ENCODE peak calls at places on chromosomes 11 and 22, in four cellular contexts. One of them, this sample, is unnamed.

GRCh38 chr22:29208879-29209623 is 3.4 kb downstream of the EMID1 start:
- DNase-seq in dorsolateral prefrontal cortex: no peak
- DNase-seq in esophagus muscularis mucosa: no peak
- DNase-seq in transverse colon: peak; percentile 20
- DNase-seq in this sample: no peak

GRCh38 chr11:46238078-46238966 is 39.1 kb upstream of the CREB3L1 start:
- DNase-seq in dorsolateral prefrontal cortex: peak; percentile 16
- DNase-seq in esophagus muscularis mucosa: no peak
- DNase-seq in transverse colon: peak; percentile 73
- DNase-seq in this sample: peak; percentile 84

GRCh38 chr22:31995046-31995445 is 48.0 kb upstream of the SLC5A1 start:
- DNase-seq in dorsolateral prefrontal cortex: no peak
- DNase-seq in esophagus muscularis mucosa: no peak
- DNase-seq in transverse colon: no peak
- DNase-seq in this sample: no peak

GRCh38 chr11:37511425-37511933 is 913.4 kb upstream of the RAG2 start:
- DNase-seq in dorsolateral prefrontal cortex: no peak
- DNase-seq in esophagus muscularis mucosa: no peak
- DNase-seq in transverse colon: no peak
- DNase-seq in this sample: no peak

GRCh38 chr11:64561984-64562722 is 28.9 kb upstream of the SLC22A12 start:
- DNase-seq in dorsolateral prefrontal cortex: no peak
- DNase-seq in esophagus muscularis mucosa: no peak
- DNase-seq in transverse colon: no peak
- DNase-seq in this sample: no peak

GRCh38 chr11:130145975-130146776 is 13.4 kb upstream of the ST14 start:
- DNase-seq in dorsolateral prefrontal cortex: no peak
- DNase-seq in esophagus muscularis mucosa: no peak
- DNase-seq in transverse colon: peak; percentile 88
- DNase-seq in this sample: no peak

GRCh38 chr11:19919050-19919561 is 206.5 kb downstream of the NAV2 start:
- DNase-seq in dorsolateral prefrontal cortex: peak; percentile 22
- DNase-seq in esophagus muscularis mucosa: no peak
- DNase-seq in transverse colon: peak; percentile 20
- DNase-seq in this sample: peak; percentile 84

GRCh38 chr11:8082391-8083087 is 1.5 kb downstream of the TUB start:
- DNase-seq in dorsolateral prefrontal cortex: peak; percentile 58
- DNase-seq in esophagus muscularis mucosa: no peak
- DNase-seq in transverse colon: no peak
- DNase-seq in this sample: peak; percentile 67

GRCh38 chr11:130160460-130161090 is 993 bp downstream of the ST14 start:
- DNase-seq in dorsolateral prefrontal cortex: no peak
- DNase-seq in esophagus muscularis mucosa: no peak
- DNase-seq in transverse colon: no peak
- DNase-seq in this sample: no peak

GRCh38 chr11:120482149-120482548 is 29.4 kb upstream of the GRIK4 start:
- DNase-seq in dorsolateral prefrontal cortex: no peak
- DNase-seq in esophagus muscularis mucosa: no peak
- DNase-seq in transverse colon: no peak
- DNase-seq in this sample: no peak

GRCh38 chr22:38849816-38850215 is 6.0 kb upstream of the NPTXR start:
- DNase-seq in dorsolateral prefrontal cortex: no peak
- DNase-seq in esophagus muscularis mucosa: no peak
- DNase-seq in transverse colon: no peak
- DNase-seq in this sample: no peak

GRCh38 chr22:41939981-41940852 is 6.7 kb downstream of the CENPM start:
- DNase-seq in dorsolateral prefrontal cortex: peak; percentile 51
- DNase-seq in esophagus muscularis mucosa: no peak
- DNase-seq in transverse colon: peak; percentile 94
- DNase-seq in this sample: peak; percentile 61

GRCh38 chr22:42074153-42074750 is at the start of gene PHETA2:
- DNase-seq in dorsolateral prefrontal cortex: no peak
- DNase-seq in esophagus muscularis mucosa: no peak
- DNase-seq in transverse colon: peak; percentile 63
- DNase-seq in this sample: peak; percentile 75

GRCh38 chr11:17558916-17559315 is 11.9 kb downstream of the OTOG start:
- DNase-seq in dorsolateral prefrontal cortex: no peak
- DNase-seq in esophagus muscularis mucosa: no peak
- DNase-seq in transverse colon: no peak
- DNase-seq in this sample: no peak

GRCh38 chr22:41474878-41475451 is 6.0 kb downstream of the ACO2 start:
- DNase-seq in dorsolateral prefrontal cortex: no peak
- DNase-seq in esophagus muscularis mucosa: no peak
- DNase-seq in transverse colon: no peak
- DNase-seq in this sample: peak; percentile 28

GRCh38 chr22:30238661-30239420 is 7.7 kb downstream of the LIF start:
- DNase-seq in dorsolateral prefrontal cortex: no peak
- DNase-seq in esophagus muscularis mucosa: peak; percentile 94
- DNase-seq in transverse colon: peak; percentile 47
- DNase-seq in this sample: no peak

GRCh38 chr11:59216654-59217640 is 4.2 kb upstream of the MPEG1 start:
- DNase-seq in dorsolateral prefrontal cortex: peak; percentile 37
- DNase-seq in esophagus muscularis mucosa: no peak
- DNase-seq in transverse colon: peak; percentile 46
- DNase-seq in this sample: peak; percentile 57

GRCh38 chr11:57735655-57736298 is 5.5 kb upstream of the SELENOH start:
- DNase-seq in dorsolateral prefrontal cortex: no peak
- DNase-seq in esophagus muscularis mucosa: no peak
- DNase-seq in transverse colon: peak; percentile 32
- DNase-seq in this sample: no peak

GRCh38 chr11:9990221-9990973 is 303.6 kb downstream of the SBF2 start:
- DNase-seq in dorsolateral prefrontal cortex: no peak
- DNase-seq in esophagus muscularis mucosa: no peak
- DNase-seq in transverse colon: no peak
- DNase-seq in this sample: no peak

GRCh38 chr11:96388891-96389603 is 665 bp downstream of the CCDC82 start:
- DNase-seq in dorsolateral prefrontal cortex: peak; percentile 19
- DNase-seq in esophagus muscularis mucosa: no peak
- DNase-seq in transverse colon: no peak
- DNase-seq in this sample: no peak

GRCh38 chr11:126893796-126894195 is 106.8 kb downstream of the KIRREL3 start:
- DNase-seq in dorsolateral prefrontal cortex: no peak
- DNase-seq in esophagus muscularis mucosa: no peak
- DNase-seq in transverse colon: no peak
- DNase-seq in this sample: no peak

GRCh38 chr11:12628322-12628721 is 45.9 kb upstream of the TEAD1 start:
- DNase-seq in dorsolateral prefrontal cortex: no peak
- DNase-seq in esophagus muscularis mucosa: no peak
- DNase-seq in transverse colon: no peak
- DNase-seq in this sample: no peak

GRCh38 chr11:70566768-70567530 is 168.6 kb downstream of the CTTN start:
- DNase-seq in dorsolateral prefrontal cortex: no peak
- DNase-seq in esophagus muscularis mucosa: no peak
- DNase-seq in transverse colon: no peak
- DNase-seq in this sample: no peak

GRCh38 chr11:61969391-61969758 is 1.9 kb upstream of the FTH1 start:
- DNase-seq in dorsolateral prefrontal cortex: no peak
- DNase-seq in esophagus muscularis mucosa: no peak
- DNase-seq in transverse colon: no peak
- DNase-seq in this sample: no peak

GRCh38 chr11:75069473-75069872 is 27.2 kb downstream of the OR2AT4 start:
- DNase-seq in dorsolateral prefrontal cortex: no peak
- DNase-seq in esophagus muscularis mucosa: no peak
- DNase-seq in transverse colon: no peak
- DNase-seq in this sample: no peak

GRCh38 chr22:22547226-22547625 is 11.8 kb downstream of the PRAME start:
- DNase-seq in dorsolateral prefrontal cortex: no peak
- DNase-seq in esophagus muscularis mucosa: no peak
- DNase-seq in transverse colon: no peak
- DNase-seq in this sample: no peak

GRCh38 chr11:36569095-36569494 is 1.3 kb downstream of the RAG1 start:
- DNase-seq in dorsolateral prefrontal cortex: no peak
- DNase-seq in esophagus muscularis mucosa: no peak
- DNase-seq in transverse colon: no peak
- DNase-seq in this sample: no peak

GRCh38 chr22:45240810-45241631 is at the start of gene KIAA0930:
- DNase-seq in dorsolateral prefrontal cortex: peak; percentile 58
- DNase-seq in esophagus muscularis mucosa: peak; percentile 96
- DNase-seq in transverse colon: peak; percentile 88
- DNase-seq in this sample: peak; percentile 92

GRCh38 chr11:11814614-11815452 is 26.9 kb upstream of the USP47 start:
- DNase-seq in dorsolateral prefrontal cortex: no peak
- DNase-seq in esophagus muscularis mucosa: no peak
- DNase-seq in transverse colon: no peak
- DNase-seq in this sample: no peak

GRCh38 chr11:74532496-74533246 is 39.1 kb upstream of the LIPT2 start:
- DNase-seq in dorsolateral prefrontal cortex: no peak
- DNase-seq in esophagus muscularis mucosa: no peak
- DNase-seq in transverse colon: peak; percentile 29
- DNase-seq in this sample: no peak

GRCh38 chr11:63551889-63552266 is 11.3 kb downstream of the PLAAT2 start:
- DNase-seq in dorsolateral prefrontal cortex: peak; percentile 5
- DNase-seq in esophagus muscularis mucosa: no peak
- DNase-seq in transverse colon: no peak
- DNase-seq in this sample: no peak

GRCh38 chr11:75468534-75469340 is 35.7 kb upstream of the KLHL35 start:
- DNase-seq in dorsolateral prefrontal cortex: no peak
- DNase-seq in esophagus muscularis mucosa: no peak
- DNase-seq in transverse colon: peak; percentile 19
- DNase-seq in this sample: peak; percentile 62

GRCh38 chr22:36865346-36865745 is 4.5 kb downstream of the NCF4 start:
- DNase-seq in dorsolateral prefrontal cortex: no peak
- DNase-seq in esophagus muscularis mucosa: no peak
- DNase-seq in transverse colon: no peak
- DNase-seq in this sample: no peak

DNA sequence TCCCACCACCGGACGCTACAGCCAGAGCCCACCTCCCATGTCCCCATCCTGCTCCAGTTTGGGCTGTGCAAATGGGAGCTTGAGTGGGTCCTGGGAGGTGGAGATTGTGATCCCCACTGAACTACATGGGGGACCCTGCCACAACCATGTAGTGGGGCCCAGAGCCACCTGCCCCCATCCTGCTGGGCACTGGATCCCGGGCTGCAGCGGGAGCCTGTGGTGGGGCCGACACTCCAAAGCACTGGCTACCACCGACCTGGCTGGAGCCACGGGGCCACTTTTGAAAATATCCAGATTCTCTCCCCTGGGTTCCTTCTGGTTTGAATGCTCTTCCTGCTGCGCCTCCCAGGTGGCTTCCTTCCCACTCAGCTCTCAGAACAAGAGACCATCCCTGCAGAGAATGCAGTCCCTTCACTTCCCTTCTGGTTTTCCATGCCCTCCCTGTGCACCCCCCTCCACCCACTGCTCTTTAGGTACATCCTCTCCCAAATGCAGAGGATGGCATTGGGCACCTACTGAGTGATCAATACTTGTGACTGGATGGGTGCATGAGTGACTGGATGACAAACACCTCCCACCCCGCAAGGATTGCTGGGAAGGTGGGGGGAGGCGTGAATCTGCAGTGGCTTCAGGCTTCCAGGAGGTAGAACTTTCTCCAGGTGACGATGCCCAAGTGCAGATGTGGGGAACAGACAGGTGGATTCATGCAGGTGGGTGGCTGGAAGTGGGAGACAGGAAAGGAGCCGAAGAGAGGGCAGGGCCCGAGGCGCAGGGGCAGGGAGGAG is 846 bp upstream of the UNC93B1 start:
- DNase-seq in dorsolateral prefrontal cortex: peak; percentile 57
- DNase-seq in esophagus muscularis mucosa: no peak
- DNase-seq in transverse colon: no peak
- DNase-seq in this sample: no peak
- H3K4me3 ChIP-seq in dorsolateral prefrontal cortex: peak overlapping the region; percentile 64
- H3K4me3 ChIP-seq in esophagus muscularis mucosa: peak overlapping the region; percentile 81
- H3K4me3 ChIP-seq in transverse colon: peak overlapping the region; percentile 66
- H3K4me3 ChIP-seq in this sample: no peak overlapping the region

DNA sequence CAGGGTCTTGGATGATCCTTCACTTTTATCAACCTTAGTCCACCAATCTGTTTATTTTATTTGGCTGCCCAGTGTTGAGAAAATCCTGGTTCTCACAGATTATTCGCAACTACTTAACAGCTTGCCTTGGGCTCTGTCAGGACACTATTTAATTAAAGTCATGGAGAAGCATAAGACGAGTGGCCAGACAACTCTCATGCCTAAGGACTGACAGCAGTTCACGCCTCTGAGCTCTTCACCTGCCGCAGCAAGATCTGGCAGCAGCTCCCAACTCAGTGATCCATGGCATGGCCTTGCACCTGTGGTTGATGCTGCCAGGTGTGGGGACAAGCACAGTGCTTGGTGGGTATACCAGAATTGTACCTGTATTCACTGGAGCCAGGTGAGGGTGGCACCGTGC is 37.8 kb downstream of the HIRA start:
- DNase-seq in dorsolateral prefrontal cortex: no peak
- DNase-seq in esophagus muscularis mucosa: no peak
- DNase-seq in transverse colon: no peak
- DNase-seq in this sample: no peak
- H3K27ac ChIP-seq in dorsolateral prefrontal cortex: no peak overlapping the region
- H3K27ac ChIP-seq in esophagus muscularis mucosa: no peak overlapping the region
- H3K27ac ChIP-seq in transverse colon: no peak overlapping the region
- H3K27ac ChIP-seq in this sample: no peak overlapping the region

DNA sequence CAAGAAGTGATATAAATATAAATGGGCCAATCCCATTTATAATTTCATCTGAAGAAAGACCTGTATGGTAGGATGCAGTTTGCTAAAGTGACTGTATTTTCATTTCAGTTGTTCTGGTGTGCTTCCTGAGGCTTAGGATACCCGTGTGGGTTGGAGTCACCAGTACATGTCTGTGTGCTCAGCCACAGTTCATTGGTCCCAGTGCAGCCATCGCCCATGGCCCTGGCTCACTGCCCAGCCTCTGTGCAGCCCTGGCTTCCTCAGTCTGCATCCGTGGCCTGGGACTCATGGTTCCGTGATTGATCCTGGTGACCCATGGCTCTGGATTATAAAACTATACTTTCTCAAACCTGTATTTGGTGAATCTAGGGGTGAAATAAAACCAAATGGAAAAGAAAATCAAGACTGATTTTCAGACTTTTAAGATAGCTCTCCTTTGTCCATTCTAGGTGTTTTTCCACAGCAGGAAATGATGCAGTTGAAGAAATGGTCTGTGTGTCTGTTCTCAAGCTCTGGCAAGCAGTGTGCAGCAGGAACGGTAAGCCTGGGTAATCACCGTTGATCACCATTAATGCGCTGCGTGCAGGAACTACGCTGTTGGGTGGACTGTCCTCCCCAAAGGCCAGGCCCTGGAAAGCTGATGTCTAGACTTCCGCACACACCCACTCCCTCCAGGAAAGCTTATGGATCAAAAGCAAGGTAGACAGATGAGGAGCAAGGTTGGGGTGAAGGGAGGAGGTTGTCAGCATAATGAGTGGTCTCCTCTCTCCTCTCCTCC is 27.2 kb downstream of the TTC12 start:
- DNase-seq in dorsolateral prefrontal cortex: no peak
- DNase-seq in esophagus muscularis mucosa: peak; percentile 45
- DNase-seq in transverse colon: no peak
- DNase-seq in this sample: no peak
- H3K4me3 ChIP-seq in dorsolateral prefrontal cortex: no peak overlapping the region
- H3K4me3 ChIP-seq in esophagus muscularis mucosa: no peak overlapping the region
- H3K4me3 ChIP-seq in transverse colon: no peak overlapping the region
- H3K4me3 ChIP-seq in this sample: no peak overlapping the region

GRCh38 chr11:1848640-1849265 is 4.1 kb upstream of the LSP1 start:
- DNase-seq in dorsolateral prefrontal cortex: no peak
- DNase-seq in esophagus muscularis mucosa: no peak
- DNase-seq in transverse colon: no peak
- DNase-seq in this sample: no peak
- H3K27ac ChIP-seq in dorsolateral prefrontal cortex: no peak overlapping the region
- H3K27ac ChIP-seq in esophagus muscularis mucosa: no peak overlapping the region
- H3K27ac ChIP-seq in transverse colon: no peak overlapping the region
- H3K27ac ChIP-seq in this sample: no peak overlapping the region

This sample was measured in aorta.